ENCODE peak calls at places on chromosome 1, in five cellular contexts. R is HFF-Myc; G is AG08396; P is stimulated activated CD4-positive, alpha-beta T cell treated with anti-CD3 and anti-CD28 coated beads, Interleukin-12 subunit alpha, Interleukin-12 subunit beta, amount 100 ng/mL, for 24 hours; V is stimulated activated CD8-positive, alpha-beta memory T cell treated with anti-CD3 and anti-CD28 coated beads, Interleukin-7, amount 100 ng/mL, for 1 hour. W is an unnamed sample.

GRCh38 chr1:208652300-208653160 is 408.3 kb upstream of the PLXNA2 start:
- DNase-seq in R (peak; percentile 39), G (peak; percentile 68), P (peak; percentile 5), V (no peak), W (peak; percentile 17)

GRCh38 chr1:157155658-157156057 is 17.5 kb upstream of the ETV3 start:
- DNase-seq in R (no peak), G (no peak), P (no peak), V (no peak), W (no peak)

GRCh38 chr1:64000021-64000420 is 203.4 kb upstream of the UBE2U start:
- DNase-seq in R (peak; percentile 36), G (no peak), P (no peak), V (no peak), W (no peak)

GRCh38 chr1:44546403-44547053 is 127.8 kb downstream of the TMEM53 start:
- DNase-seq in R (no peak), G (no peak), P (no peak), V (no peak), W (no peak)

GRCh38 chr1:93552751-93553455 is 105.0 kb downstream of the FNBP1L start:
- DNase-seq in R (no peak), G (no peak), P (no peak), V (no peak), W (no peak)

GRCh38 chr1:201740086-201740541 is 88.8 kb upstream of the IPO9 start:
- DNase-seq in R (no peak), G (no peak), P (no peak), V (no peak), W (no peak)

GRCh38 chr1:20735581-20736111 is 3.1 kb upstream of the SH2D5 start:
- DNase-seq in R (no peak), G (no peak), P (no peak), V (no peak), W (no peak)

GRCh38 chr1:210711825-210712224 is 383.1 kb downstream of the HHAT start:
- DNase-seq in R (no peak), G (no peak), P (no peak), V (no peak), W (no peak)

GRCh38 chr1:60942896-60943633 is 139.3 kb upstream of the NFIA start:
- DNase-seq in R (no peak), G (no peak), P (no peak), V (no peak), W (no peak)

GRCh38 chr1:168084396-168085231 is 52.1 kb downstream of the GPR161 start:
- DNase-seq in R (no peak), G (peak; percentile 64), P (peak; percentile 27), V (peak; percentile 14), W (peak; percentile 32)

GRCh38 chr1:244954358-244954757 is 90.0 kb upstream of the HNRNPU start:
- DNase-seq in R (no peak), G (no peak), P (no peak), V (no peak), W (no peak)

GRCh38 chr1:112325504-112325903 is 70.5 kb upstream of the CTTNBP2NL start:
- DNase-seq in R (no peak), G (no peak), P (no peak), V (no peak), W (no peak)

W was measured in smooth muscle cell of the brain vasculature.